ENCODE peak calls at places on chromosomes 6 and 20, in ten cellular contexts. K is A549, C is stomach, G is uterus, Q is tibial nerve, M is upper lobe of left lung, D is adrenal gland, A is HCT116, F is IMR-90, V is heart left ventricle. X is an unnamed sample. For H3K9me3, the result is how much of the 10 kb centered on the place peaks cover.

GRCh38 chr20:33343521-33343920 is 57.8 kb downstream of the CDK5RAP1 start:
- DNase-seq in K (no peak), C (no peak), G (no peak), Q (no peak), M (no peak), D (no peak), A (no peak), F (no peak), V (no peak), X (no peak)

GRCh38 chr6:114084327-114084890 is 113.5 kb upstream of the HDAC2 start:
- DNase-seq in K (no peak), C (no peak), G (no peak), Q (no peak), M (no peak), D (no peak), A (no peak), F (no peak), V (no peak), X (no peak)

GRCh38 chr6:10381133-10381829 is 33.6 kb downstream of the TFAP2A start:
- DNase-seq in K (peak), C (no peak), G (no peak), Q (no peak), M (no peak), D (no peak), A (no peak), F (no peak), V (no peak), X (no peak)

GRCh38 chr20:62051166-62051900 is 14.3 kb downstream of the TAF4 start:
- DNase-seq in K (no peak), C (no peak), G (no peak), Q (no peak), M (no peak), D (no peak), A (no peak), F (no peak), V (no peak), X (no peak)

GRCh38 chr6:75098709-75099108 is 107.1 kb downstream of the COL12A1 start:
- DNase-seq in K (peak), C (peak), G (peak), Q (peak), M (no peak), D (peak), A (peak), F (peak), V (peak), X (peak)

GRCh38 chr6:16236648-16237199 is 1.7 kb upstream of the GMPR start:
- DNase-seq in K (no peak), C (peak), G (no peak), Q (no peak), M (peak), D (peak), A (no peak), F (peak), V (peak), X (peak)

GRCh38 chr6:169974663-169975062 is 223.2 kb downstream of the ERMARD start:
- DNase-seq in K (no peak), C (no peak), G (no peak), Q (no peak), M (no peak), D (no peak), A (no peak), F (no peak), V (no peak), X (no peak)

GRCh38 chr20:58746551-58747399 is 54.2 kb downstream of the NPEPL1 start:
- DNase-seq in K (no peak), C (no peak), G (no peak), Q (no peak), M (no peak), D (peak), A (no peak), F (no peak), V (no peak), X (no peak)

GRCh38 chr20:46270977-46271744 is 37.1 kb downstream of the CDH22 start:
- DNase-seq in K (no peak), C (no peak), G (no peak), Q (no peak), M (no peak), D (no peak), A (no peak), F (no peak), V (no peak), X (no peak)
- TF ChIP-seq POLR2A in K (no peak), C (no peak), G (no peak), Q (no peak), M (no peak), D (no peak), A (no peak), F (no peak), V (no peak), X (no peak)

GRCh38 chr6:24357336-24358218 is at the start of gene DCDC2:
- DNase-seq in K (peak), C (peak), G (no peak), Q (no peak), M (peak), D (peak), A (no peak), F (no peak), V (no peak), X (peak)
- H3K4me3 ChIP-seq in K (peak), C (peak), G (peak), Q (no peak), M (peak), D (no peak), A (no peak), F (peak), V (peak), X (peak)

GRCh38 chr6:14175031-14175430 is 57.5 kb downstream of the CD83 start:
- DNase-seq in K (no peak), C (no peak), G (no peak), Q (no peak), M (no peak), D (no peak), A (no peak), F (no peak), V (no peak), X (no peak)

GRCh38 chr6:14177413-14178082 is 60.0 kb downstream of the CD83 start:
- DNase-seq in K (no peak), C (no peak), G (no peak), Q (no peak), M (no peak), D (no peak), A (no peak), F (no peak), V (no peak), X (no peak)

GRCh38 chr6:14176429-14176828 is 58.9 kb downstream of the CD83 start:
- DNase-seq in K (no peak), C (no peak), G (no peak), Q (no peak), M (no peak), D (no peak), A (no peak), F (no peak), V (no peak), X (no peak)

GRCh38 chr6:14170128-14170527 is 52.6 kb downstream of the CD83 start:
- DNase-seq in K (no peak), C (no peak), G (no peak), Q (no peak), M (no peak), D (no peak), A (no peak), F (no peak), V (no peak), X (no peak)

DNA sequence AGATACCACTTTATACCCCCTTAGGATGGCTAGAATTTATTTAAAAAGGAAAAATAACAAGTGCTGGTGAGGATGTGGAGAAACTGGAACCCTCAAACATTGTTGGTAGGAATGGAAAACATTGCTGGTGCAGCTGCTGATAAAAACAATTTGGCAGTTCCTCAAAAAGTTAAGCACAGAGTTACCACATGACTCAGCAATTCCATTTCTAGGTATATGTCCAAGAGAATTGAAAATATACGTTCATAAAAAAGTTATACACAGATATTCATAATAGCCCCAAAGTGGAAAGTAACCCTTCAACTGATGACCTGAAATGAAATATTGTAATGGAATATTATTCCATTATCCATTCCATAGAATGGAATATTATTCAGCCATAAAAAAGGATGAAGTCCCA is 55.0 kb downstream of the CD83 start:
- DNase-seq in K (no peak), C (no peak), G (no peak), Q (no peak), M (no peak), D (no peak), A (no peak), F (no peak), V (no peak), X (no peak)
- H3K9me3 ChIP-seq in K (under half), C (under half), G (under half), Q (under half), M (under half), D (under half), A (under half), F (under half), V (under half), X (under half)

DNA sequence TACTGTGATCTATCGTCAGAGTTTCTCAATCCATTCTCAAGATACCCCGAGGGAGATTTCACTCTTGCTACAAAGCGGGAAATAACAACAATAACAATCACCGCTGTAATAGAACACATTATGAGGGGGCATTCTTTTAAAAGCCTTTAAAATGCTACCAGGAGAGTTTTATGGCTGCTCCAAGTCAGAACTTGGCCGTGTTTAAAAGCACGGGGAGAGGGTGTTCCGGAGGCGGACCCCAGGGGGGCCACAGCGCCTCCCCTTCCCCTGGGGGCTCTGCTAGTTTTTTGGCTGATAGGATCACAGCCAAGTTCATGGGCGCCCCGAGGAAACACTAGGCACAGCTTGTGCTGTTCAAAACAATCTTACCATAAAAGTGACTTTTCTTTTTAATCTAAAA is 617.1 kb upstream of the AGPAT4 start:
- DNase-seq in K (no peak), C (no peak), G (no peak), Q (no peak), M (no peak), D (no peak), A (no peak), F (no peak), V (no peak), X (no peak)
- TF ChIP-seq POLR2A in K (no peak), C (no peak), G (no peak), Q (no peak), M (no peak), D (no peak), A (no peak), F (no peak), V (no peak), X (no peak)

GRCh38 chr20:51767018-51767866 is 948 bp downstream of the ATP9A start:
- DNase-seq in K (peak), C (peak), G (peak), Q (peak), M (peak), D (peak), A (peak), F (no peak), V (peak), X (peak)
- H3K4me3 ChIP-seq in K (peak), C (peak), G (peak), Q (peak), M (peak), D (no peak), A (peak), F (peak), V (peak), X (peak)

GRCh38 chr6:107402533-107402932 is 56.8 kb downstream of the PDSS2 start:
- DNase-seq in K (no peak), C (no peak), G (no peak), Q (no peak), M (no peak), D (no peak), A (no peak), F (no peak), V (no peak), X (no peak)

GRCh38 chr6:107398005-107398404 is 61.4 kb downstream of the PDSS2 start:
- DNase-seq in K (no peak), C (no peak), G (no peak), Q (no peak), M (no peak), D (no peak), A (no peak), F (no peak), V (no peak), X (no peak)

GRCh38 chr6:107401573-107401972 is 57.8 kb downstream of the PDSS2 start:
- DNase-seq in K (no peak), C (no peak), G (no peak), Q (no peak), M (no peak), D (no peak), A (no peak), F (no peak), V (no peak), X (no peak)

GRCh38 chr6:107399927-107400326 is 59.4 kb downstream of the PDSS2 start:
- DNase-seq in K (no peak), C (no peak), G (no peak), Q (no peak), M (no peak), D (no peak), A (no peak), F (no peak), V (no peak), X (no peak)

DNA sequence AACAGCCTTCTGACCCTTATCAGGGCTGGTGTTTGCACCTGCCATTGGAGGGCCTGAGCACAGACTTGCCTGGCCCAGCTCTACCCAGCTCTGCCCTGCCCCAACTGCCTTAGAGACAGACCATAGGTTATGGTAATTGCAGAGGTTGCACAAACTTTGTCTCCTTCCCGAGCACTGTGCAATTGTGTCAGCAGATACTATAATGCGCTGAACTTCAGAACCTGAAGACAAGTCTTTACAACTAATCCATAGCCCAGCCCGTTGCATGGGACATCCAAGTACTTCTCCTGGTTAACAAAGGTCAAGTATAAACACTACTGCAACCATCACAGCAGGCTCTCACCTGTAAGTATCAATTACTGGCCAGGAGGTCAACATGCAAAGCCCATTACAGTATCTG is 58.6 kb downstream of the PDSS2 start:
- DNase-seq in K (no peak), C (no peak), G (no peak), Q (no peak), M (no peak), D (no peak), A (no peak), F (no peak), V (no peak), X (no peak)
- H3K9me3 ChIP-seq in K (under half), C (under half), G (under half), Q (half or more), M (under half), D (under half), A (under half), F (under half), V (under half), X (under half)